ENCODE peak calls at places on chromosomes 2 and 18, in ten cellular contexts. S is mesenchymal stem cell; E is lower leg skin; Q is CD4-positive, CD25-positive, alpha-beta regulatory T cell; F is colonic mucosa; T is astrocyte of the spinal cord; M is mammary epithelial cell; O is psoas muscle; B is HFF-Myc; K is IMR-90. J is an unnamed sample.
A peak's percentile ranks its signal among the peaks of the same experiment; 100 is the strongest.

GRCh38 chr2:10431797-10432196 is 16.3 kb downstream of the ODC1 start:
- DNase-seq in S (no peak), M (no peak), E (no peak), O (no peak), F (peak; percentile 58), K (no peak), B (no peak), T (no peak), Q (no peak), J (no peak)

GRCh38 chr2:133200684-133201421 is 367.4 kb downstream of the NCKAP5 start:
- DNase-seq in K (peak; percentile 98), Q (no peak), B (peak; percentile 6), O (no peak), S (peak; percentile 82), E (peak; percentile 32), F (no peak), T (peak; percentile 90), M (peak; percentile 91), J (no peak)

GRCh38 chr2:144502356-144502755 is 17.6 kb downstream of the ZEB2 start:
- DNase-seq in O (no peak), M (no peak), K (no peak), S (no peak), F (no peak), Q (no peak), B (no peak), E (no peak), T (no peak), J (no peak)

GRCh38 chr2:226185613-226186211 is 613.9 kb downstream of the IRS1 start:
- DNase-seq in K (peak; percentile 98), E (no peak), F (no peak), S (peak; percentile 80), T (peak; percentile 92), Q (no peak), B (peak; percentile 91), O (no peak), M (peak; percentile 83), J (no peak)

GRCh38 chr2:51717318-51717717 is 685.4 kb upstream of the NRXN1 start:
- DNase-seq in O (no peak), E (no peak), K (peak; percentile 97), T (peak; percentile 87), Q (no peak), S (peak; percentile 93), B (no peak), F (no peak), M (peak; percentile 27), J (no peak)

GRCh38 chr2:226403360-226403759 is 396.3 kb downstream of the IRS1 start:
- DNase-seq in K (peak; percentile 23), T (peak; percentile 47), S (no peak), M (no peak), B (no peak), E (no peak), O (no peak), F (no peak), Q (no peak), J (no peak)

GRCh38 chr2:109448946-109449788 is 164.6 kb downstream of the SEPTIN10 start:
- DNase-seq in S (no peak), E (no peak), B (no peak), O (peak; percentile 74), F (no peak), M (peak; percentile 36), Q (no peak), T (peak; percentile 34), K (no peak), J (peak; percentile 21)

GRCh38 chr2:127225186-127225960 is 5.3 kb upstream of the CYP27C1 start:
- DNase-seq in Q (no peak), F (no peak), T (peak; percentile 76), E (no peak), O (no peak), S (peak; percentile 91), K (peak; percentile 72), B (no peak), M (no peak), J (no peak)

GRCh38 chr2:214484239-214484638 is 73.4 kb downstream of the VWC2L start:
- DNase-seq in K (no peak), Q (no peak), E (no peak), T (no peak), S (no peak), B (no peak), O (no peak), F (no peak), M (no peak), J (no peak)

GRCh38 chr2:67583185-67583584 is 186.1 kb downstream of the ETAA1 start:
- DNase-seq in M (no peak), O (no peak), E (no peak), F (no peak), B (no peak), S (no peak), K (no peak), Q (no peak), T (no peak), J (no peak)

GRCh38 chr2:127647242-127648190 is 1.6 kb downstream of the GPR17 start:
- DNase-seq in Q (no peak), S (peak; percentile 36), M (no peak), B (no peak), E (no peak), F (no peak), T (peak; percentile 24), O (peak; percentile 57), K (peak; percentile 25), J (no peak)

DNA sequence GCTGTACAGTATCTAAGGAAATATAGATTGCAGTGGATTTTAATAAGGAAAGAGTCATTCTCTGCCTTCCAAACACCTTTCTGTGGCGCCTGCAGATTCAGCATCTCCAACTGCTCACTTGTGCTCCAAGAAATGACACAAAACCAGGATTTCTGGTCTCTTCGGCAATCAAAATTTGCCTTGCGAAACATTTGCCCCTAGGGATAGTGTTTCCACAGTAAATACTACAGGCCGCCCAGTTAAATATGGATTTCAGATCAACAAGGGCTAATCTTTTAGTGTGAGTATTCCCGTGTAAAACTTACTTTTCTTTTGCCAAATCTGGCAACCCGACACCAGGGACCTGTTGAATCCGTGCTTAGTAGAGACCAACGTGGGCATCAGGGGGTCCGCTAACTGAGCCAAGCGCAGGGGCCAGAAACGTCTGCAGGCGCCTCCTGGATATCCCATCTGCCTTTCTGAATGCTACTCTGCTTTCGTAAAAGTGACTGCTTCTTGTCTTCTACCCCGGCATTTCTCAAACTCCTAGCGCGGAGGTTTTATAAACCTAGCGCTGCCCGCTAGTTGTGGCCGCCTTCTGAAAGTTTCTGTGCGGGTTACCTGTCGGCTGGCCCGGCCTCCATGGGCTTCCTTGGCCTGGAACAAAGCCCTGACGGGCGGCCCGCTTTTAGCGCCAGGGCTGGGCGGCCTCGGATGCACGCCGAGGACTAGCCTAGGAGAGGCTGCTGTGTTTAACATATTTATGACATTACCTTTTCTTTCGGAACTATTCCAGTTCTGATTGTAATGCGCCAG is 2.5 kb downstream of the CYP1B1 start:
- DNase-seq in O (peak; percentile 26), M (no peak), K (no peak), S (peak; percentile 49), F (no peak), T (peak; percentile 22), E (no peak), B (no peak), Q (no peak), J (no peak)
- H3K4me3 ChIP-seq in O (peak overlapping the region; percentile 70), M (peak overlapping the region; percentile 21), K (no peak overlapping the region), S (peak overlapping the region; percentile 82), F (no peak overlapping the region), T (peak overlapping the region; percentile 63), E (no peak overlapping the region), B (peak overlapping the region; percentile 48), Q (no peak overlapping the region), J (no peak overlapping the region)

GRCh38 chr2:74372674-74373073 is 7.4 kb downstream of the DCTN1 start:
- DNase-seq in F (no peak), Q (no peak), O (no peak), K (no peak), E (no peak), T (no peak), M (no peak), B (no peak), S (no peak), J (no peak)

GRCh38 chr2:74373189-74373588 is 6.9 kb downstream of the DCTN1 start:
- DNase-seq in Q (no peak), M (no peak), O (peak; percentile 44), K (no peak), T (no peak), B (no peak), F (peak; percentile 86), S (peak; percentile 32), E (no peak), J (no peak)

GRCh38 chr2:74374509-74375205 is 5.5 kb downstream of the DCTN1 start:
- DNase-seq in F (peak; percentile 57), Q (no peak), T (peak; percentile 80), M (no peak), E (peak; percentile 20), O (peak; percentile 65), K (peak; percentile 72), B (peak; percentile 40), S (peak; percentile 77), J (no peak)

GRCh38 chr2:74375838-74376237 is 4.3 kb downstream of the DCTN1 start:
- DNase-seq in F (no peak), S (no peak), Q (no peak), O (no peak), B (no peak), K (no peak), T (no peak), E (no peak), M (no peak), J (no peak)

GRCh38 chr2:74373985-74374384 is 6.1 kb downstream of the DCTN1 start:
- DNase-seq in T (no peak), S (no peak), B (no peak), F (no peak), Q (no peak), M (no peak), O (no peak), E (no peak), K (no peak), J (no peak)
- H3K4me3 ChIP-seq in T (peak overlapping the region; percentile 38), S (peak overlapping the region; percentile 75), B (no peak overlapping the region), F (no peak overlapping the region), Q (no peak overlapping the region), M (no peak overlapping the region), O (peak overlapping the region; percentile 33), E (no peak overlapping the region), K (no peak overlapping the region), J (no peak overlapping the region)

GRCh38 chr2:233085037-233085838 is 25.1 kb downstream of the INPP5D start:
- DNase-seq in S (no peak), Q (no peak), F (no peak), E (no peak), B (no peak), K (no peak), O (no peak), T (no peak), M (no peak), J (peak; percentile 66)
- H3K4me3 ChIP-seq in S (no peak overlapping the region), Q (peak overlapping the region; percentile 72), F (no peak overlapping the region), E (no peak overlapping the region), B (no peak overlapping the region), K (no peak overlapping the region), O (no peak overlapping the region), T (no peak overlapping the region), M (no peak overlapping the region), J (peak overlapping the region; percentile 37)

DNA sequence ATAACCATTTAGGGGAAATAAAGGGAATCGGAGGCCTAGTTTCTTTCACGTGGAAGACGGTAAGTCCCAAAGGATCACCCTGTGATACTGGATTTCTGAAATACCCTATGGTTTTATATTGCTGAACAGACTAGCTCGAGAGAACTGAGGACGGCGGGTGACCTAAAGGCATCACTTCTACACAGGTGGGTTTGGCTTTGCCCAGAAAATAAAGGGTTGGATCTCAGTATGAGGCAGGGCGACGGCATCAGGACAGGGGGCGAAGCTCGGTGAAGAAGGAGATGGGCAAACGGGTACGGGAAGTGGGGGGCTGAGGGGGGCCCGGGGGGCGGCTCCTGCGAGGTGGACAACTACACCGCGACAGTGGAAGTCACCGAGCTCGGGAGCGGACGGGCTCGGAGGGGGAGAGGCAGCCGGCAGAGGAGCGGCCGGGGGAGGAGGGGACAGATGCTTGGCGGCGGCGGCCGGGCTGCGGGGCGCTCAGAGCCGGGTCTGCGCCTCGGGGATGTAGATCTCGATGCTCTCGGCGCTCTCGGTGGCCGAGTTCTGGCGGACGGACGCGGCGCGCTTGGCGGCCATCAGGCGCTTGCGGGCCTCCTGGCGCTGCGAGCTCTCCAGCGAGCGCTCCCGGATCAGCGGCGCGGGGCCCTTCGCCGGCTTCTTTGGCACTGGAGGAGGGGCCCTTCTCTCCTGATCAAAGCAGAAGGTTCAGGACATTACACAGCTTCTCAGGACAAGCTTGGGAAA is 48.9 kb downstream of the TGIF1 start:
- DNase-seq in O (peak; percentile 39), S (peak; percentile 49), Q (no peak), E (no peak), F (peak; percentile 21), M (no peak), B (no peak), T (peak; percentile 43), K (peak; percentile 39), J (no peak)
- H3K4me3 ChIP-seq in O (peak overlapping the region; percentile 63), S (peak overlapping the region; percentile 68), Q (no peak overlapping the region), E (no peak overlapping the region), F (peak overlapping the region; percentile 41), M (peak overlapping the region; percentile 33), B (peak overlapping the region; percentile 39), T (peak overlapping the region; percentile 31), K (peak overlapping the region; percentile 38), J (no peak overlapping the region)

J was measured in GM12865.